ENCODE peak calls at places on chromosomes 11 and 22, in nine cellular contexts. One of them, this sample, is unnamed.
A peak's percentile ranks its signal among the peaks of the same experiment; 100 is the strongest.

GRCh38 chr22:24156146-24156914 is 25.0 kb upstream of the SUSD2 start:
- DNase-seq in transverse colon: peak; percentile 54
- DNase-seq in suprapubic skin: no peak
- DNase-seq in HCT116: no peak
- DNase-seq in sigmoid colon: no peak
- DNase-seq in stomach: peak; percentile 45
- DNase-seq in upper lobe of left lung: no peak
- DNase-seq in HepG2: no peak
- DNase-seq in HL-60: peak; percentile 30
- DNase-seq in this sample: peak; percentile 55

GRCh38 chr11:73856001-73856663 is 20.5 kb downstream of the COA4 start:
- DNase-seq in transverse colon: no peak
- DNase-seq in HCT116: no peak
- DNase-seq in stomach: no peak
- DNase-seq in sigmoid colon: no peak
- DNase-seq in HL-60: no peak
- DNase-seq in upper lobe of left lung: no peak
- DNase-seq in suprapubic skin: no peak
- DNase-seq in HepG2: no peak
- DNase-seq in this sample: no peak

GRCh38 chr22:35648066-35649025 is at the start of gene APOL6:
- DNase-seq in transverse colon: peak; percentile 67
- DNase-seq in HepG2: peak; percentile 76
- DNase-seq in sigmoid colon: peak; percentile 74
- DNase-seq in HCT116: no peak
- DNase-seq in HL-60: no peak
- DNase-seq in upper lobe of left lung: peak; percentile 57
- DNase-seq in stomach: peak; percentile 46
- DNase-seq in suprapubic skin: no peak
- DNase-seq in this sample: peak; percentile 50

GRCh38 chr11:12922418-12922817 is 86.7 kb upstream of the RASSF10 start:
- DNase-seq in sigmoid colon: no peak
- DNase-seq in HCT116: no peak
- DNase-seq in stomach: no peak
- DNase-seq in HepG2: no peak
- DNase-seq in transverse colon: no peak
- DNase-seq in HL-60: no peak
- DNase-seq in upper lobe of left lung: no peak
- DNase-seq in suprapubic skin: no peak
- DNase-seq in this sample: no peak

GRCh38 chr11:62976109-62976508 is 8.7 kb downstream of the SLC22A6 start:
- DNase-seq in stomach: no peak
- DNase-seq in HL-60: no peak
- DNase-seq in transverse colon: no peak
- DNase-seq in sigmoid colon: no peak
- DNase-seq in HepG2: no peak
- DNase-seq in suprapubic skin: no peak
- DNase-seq in HCT116: peak; percentile 31
- DNase-seq in upper lobe of left lung: no peak
- DNase-seq in this sample: no peak

GRCh38 chr22:36546932-36547331 is 18.0 kb upstream of the EIF3D start:
- DNase-seq in HL-60: no peak
- DNase-seq in transverse colon: no peak
- DNase-seq in suprapubic skin: no peak
- DNase-seq in stomach: no peak
- DNase-seq in HCT116: peak; percentile 35
- DNase-seq in HepG2: peak; percentile 9
- DNase-seq in sigmoid colon: no peak
- DNase-seq in upper lobe of left lung: no peak
- DNase-seq in this sample: peak; percentile 15

GRCh38 chr11:1208361-1209261 is 14.3 kb upstream of the MUC5B start:
- DNase-seq in suprapubic skin: peak; percentile 79
- DNase-seq in sigmoid colon: peak; percentile 52
- DNase-seq in HL-60: no peak
- DNase-seq in transverse colon: peak; percentile 4
- DNase-seq in stomach: no peak
- DNase-seq in upper lobe of left lung: no peak
- DNase-seq in HCT116: no peak
- DNase-seq in HepG2: no peak
- DNase-seq in this sample: no peak

GRCh38 chr11:57560146-57560545 is 7.3 kb downstream of the UBE2L6 start:
- DNase-seq in upper lobe of left lung: no peak
- DNase-seq in stomach: no peak
- DNase-seq in sigmoid colon: no peak
- DNase-seq in HL-60: no peak
- DNase-seq in HepG2: no peak
- DNase-seq in suprapubic skin: no peak
- DNase-seq in HCT116: no peak
- DNase-seq in transverse colon: no peak
- DNase-seq in this sample: no peak

DNA sequence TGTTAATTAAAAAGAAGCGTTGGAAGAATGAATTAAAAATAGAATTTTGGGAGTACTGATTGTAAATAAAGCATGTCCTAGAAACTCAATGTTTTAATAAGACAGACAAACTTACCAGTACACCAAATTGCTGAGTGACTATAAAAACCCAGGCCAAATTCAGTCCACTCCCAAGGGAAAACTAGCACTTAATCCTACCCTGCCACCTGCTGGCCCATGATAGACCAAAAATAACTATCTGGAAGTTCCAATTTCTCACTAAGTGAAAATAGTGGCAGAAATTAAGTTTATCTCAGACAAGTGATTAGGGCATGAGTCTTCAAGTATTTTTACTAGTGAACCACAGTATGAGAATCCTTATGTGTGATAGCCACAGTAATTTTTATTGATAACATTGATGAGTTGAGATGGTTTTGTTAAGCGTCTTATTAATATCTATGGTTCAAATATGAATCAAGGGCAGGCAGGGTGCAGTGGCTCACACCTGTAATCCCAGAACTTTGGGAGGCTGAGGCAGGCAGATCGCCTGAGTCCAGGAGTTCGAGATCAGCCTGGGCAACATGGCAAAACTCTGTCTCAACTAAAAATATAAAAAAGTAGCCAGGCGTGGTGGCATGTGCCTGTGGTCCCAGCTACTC is 9.8 kb upstream of the DDX10 start:
- DNase-seq in sigmoid colon: no peak
- DNase-seq in suprapubic skin: no peak
- DNase-seq in HCT116: peak; percentile 54
- DNase-seq in upper lobe of left lung: no peak
- DNase-seq in stomach: peak; percentile 44
- DNase-seq in HepG2: peak; percentile 43
- DNase-seq in HL-60: no peak
- DNase-seq in transverse colon: peak; percentile 47
- DNase-seq in this sample: peak; percentile 47
- TF ChIP-seq CTCF in sigmoid colon: no peak
- TF ChIP-seq CTCF in suprapubic skin: peak; percentile 54
- TF ChIP-seq CTCF in HCT116: peak; percentile 82
- TF ChIP-seq CTCF in upper lobe of left lung: no peak
- TF ChIP-seq CTCF in stomach: peak; percentile 46
- TF ChIP-seq CTCF in HepG2: peak; percentile 73
- TF ChIP-seq CTCF in HL-60: no peak
- TF ChIP-seq CTCF in transverse colon: peak; percentile 52
- TF ChIP-seq CTCF in this sample: peak; percentile 36

GRCh38 chr11:77473801-77474508 is at the start of gene PAK1:
- DNase-seq in HepG2: peak; percentile 54
- DNase-seq in HCT116: peak; percentile 86
- DNase-seq in HL-60: peak; percentile 73
- DNase-seq in upper lobe of left lung: peak; percentile 94
- DNase-seq in sigmoid colon: peak; percentile 93
- DNase-seq in stomach: peak; percentile 95
- DNase-seq in transverse colon: peak; percentile 96
- DNase-seq in suprapubic skin: peak; percentile 89
- DNase-seq in this sample: peak; percentile 49
- TF ChIP-seq POLR2AphosphoS5 in HepG2: no peak
- TF ChIP-seq POLR2AphosphoS5 in HCT116: peak; percentile 37
- TF ChIP-seq POLR2AphosphoS5 in HL-60: no peak
- TF ChIP-seq POLR2AphosphoS5 in upper lobe of left lung: peak; percentile 68
- TF ChIP-seq POLR2AphosphoS5 in sigmoid colon: peak; percentile 32
- TF ChIP-seq POLR2AphosphoS5 in stomach: peak; percentile 56
- TF ChIP-seq POLR2AphosphoS5 in transverse colon: no peak
- TF ChIP-seq POLR2AphosphoS5 in suprapubic skin: peak; percentile 25
- TF ChIP-seq POLR2AphosphoS5 in this sample: no peak

DNA sequence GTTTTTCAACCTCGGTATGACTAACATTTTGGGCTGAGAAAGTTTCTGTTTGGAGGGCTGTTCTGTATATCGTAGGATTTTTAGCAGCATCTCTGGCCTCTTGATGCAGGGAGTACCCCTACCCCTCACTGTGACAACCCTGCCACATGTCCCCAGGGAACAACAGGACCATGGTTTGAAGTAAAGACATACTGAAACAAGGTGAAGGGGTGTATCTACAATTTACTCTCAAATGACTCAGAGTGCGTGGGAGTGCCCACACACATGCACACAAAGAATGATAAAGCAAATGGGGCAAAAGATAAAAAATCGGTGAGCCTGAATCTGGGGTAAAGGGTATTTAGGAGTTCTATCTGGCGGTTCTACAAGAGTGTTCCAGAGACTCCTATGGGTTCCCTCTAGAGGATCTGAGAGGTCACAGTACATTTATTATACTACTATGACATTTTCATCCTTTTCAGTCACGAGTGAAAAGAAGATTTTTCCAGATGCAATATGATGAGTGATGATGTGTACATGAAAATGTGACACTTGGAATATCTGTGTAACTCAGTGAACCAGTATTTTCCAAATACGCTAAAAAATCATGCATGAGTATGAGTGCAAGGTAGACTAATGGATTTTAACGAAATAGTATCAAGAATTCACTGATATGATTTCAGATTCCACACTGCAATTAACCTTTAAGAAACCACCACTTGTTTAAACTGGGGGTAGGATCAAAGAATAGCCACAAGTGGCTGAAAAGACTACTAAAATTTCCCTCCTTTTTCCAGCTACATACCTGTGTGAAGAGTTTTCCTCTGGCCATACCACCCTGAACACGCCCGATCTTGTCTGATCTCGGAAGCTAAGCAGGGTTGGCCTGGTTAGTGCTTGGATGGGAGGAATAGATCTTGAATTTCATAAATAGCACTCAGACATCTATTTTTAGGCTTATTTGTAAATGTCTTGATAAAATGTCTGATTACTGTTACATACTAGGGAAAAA is 56.3 kb upstream of the YPEL1 start:
- DNase-seq in sigmoid colon: no peak
- DNase-seq in transverse colon: no peak
- DNase-seq in stomach: no peak
- DNase-seq in HepG2: no peak
- DNase-seq in HCT116: no peak
- DNase-seq in HL-60: no peak
- DNase-seq in upper lobe of left lung: no peak
- DNase-seq in suprapubic skin: no peak
- DNase-seq in this sample: no peak
- TF ChIP-seq CTCF in sigmoid colon: no peak
- TF ChIP-seq CTCF in transverse colon: no peak
- TF ChIP-seq CTCF in stomach: no peak
- TF ChIP-seq CTCF in HepG2: no peak
- TF ChIP-seq CTCF in HCT116: no peak
- TF ChIP-seq CTCF in HL-60: no peak
- TF ChIP-seq CTCF in upper lobe of left lung: no peak
- TF ChIP-seq CTCF in suprapubic skin: no peak
- TF ChIP-seq CTCF in this sample: no peak

GRCh38 chr11:32829680-32830412 is at the start of gene PRRG4:
- DNase-seq in transverse colon: peak; percentile 87
- DNase-seq in suprapubic skin: no peak
- DNase-seq in stomach: peak; percentile 85
- DNase-seq in HL-60: no peak
- DNase-seq in HCT116: no peak
- DNase-seq in upper lobe of left lung: peak; percentile 90
- DNase-seq in sigmoid colon: peak; percentile 67
- DNase-seq in HepG2: no peak
- DNase-seq in this sample: no peak
- TF ChIP-seq POLR2AphosphoS5 in transverse colon: no peak
- TF ChIP-seq POLR2AphosphoS5 in suprapubic skin: no peak
- TF ChIP-seq POLR2AphosphoS5 in stomach: no peak
- TF ChIP-seq POLR2AphosphoS5 in HL-60: peak; percentile 8
- TF ChIP-seq POLR2AphosphoS5 in HCT116: peak; percentile 83
- TF ChIP-seq POLR2AphosphoS5 in upper lobe of left lung: peak; percentile 63
- TF ChIP-seq POLR2AphosphoS5 in sigmoid colon: no peak
- TF ChIP-seq POLR2AphosphoS5 in HepG2: no peak
- TF ChIP-seq POLR2AphosphoS5 in this sample: no peak

GRCh38 chr22:42591987-42592386 is 22.7 kb downstream of the POLDIP3 start:
- DNase-seq in HepG2: no peak
- DNase-seq in sigmoid colon: no peak
- DNase-seq in suprapubic skin: no peak
- DNase-seq in HL-60: no peak
- DNase-seq in HCT116: no peak
- DNase-seq in upper lobe of left lung: no peak
- DNase-seq in stomach: no peak
- DNase-seq in transverse colon: no peak
- DNase-seq in this sample: no peak

GRCh38 chr22:42596376-42596775 is 18.3 kb downstream of the POLDIP3 start:
- DNase-seq in suprapubic skin: no peak
- DNase-seq in HepG2: no peak
- DNase-seq in HL-60: no peak
- DNase-seq in stomach: no peak
- DNase-seq in sigmoid colon: no peak
- DNase-seq in HCT116: no peak
- DNase-seq in upper lobe of left lung: no peak
- DNase-seq in transverse colon: no peak
- DNase-seq in this sample: no peak

GRCh38 chr22:42595434-42595833 is 19.2 kb downstream of the POLDIP3 start:
- DNase-seq in transverse colon: no peak
- DNase-seq in stomach: no peak
- DNase-seq in suprapubic skin: no peak
- DNase-seq in HepG2: no peak
- DNase-seq in upper lobe of left lung: no peak
- DNase-seq in sigmoid colon: no peak
- DNase-seq in HCT116: no peak
- DNase-seq in HL-60: no peak
- DNase-seq in this sample: no peak

GRCh38 chr22:42601879-42602465 is 12.7 kb downstream of the POLDIP3 start:
- DNase-seq in sigmoid colon: no peak
- DNase-seq in suprapubic skin: no peak
- DNase-seq in upper lobe of left lung: no peak
- DNase-seq in HCT116: no peak
- DNase-seq in transverse colon: no peak
- DNase-seq in HL-60: no peak
- DNase-seq in stomach: no peak
- DNase-seq in HepG2: peak; percentile 73
- DNase-seq in this sample: no peak

DNA sequence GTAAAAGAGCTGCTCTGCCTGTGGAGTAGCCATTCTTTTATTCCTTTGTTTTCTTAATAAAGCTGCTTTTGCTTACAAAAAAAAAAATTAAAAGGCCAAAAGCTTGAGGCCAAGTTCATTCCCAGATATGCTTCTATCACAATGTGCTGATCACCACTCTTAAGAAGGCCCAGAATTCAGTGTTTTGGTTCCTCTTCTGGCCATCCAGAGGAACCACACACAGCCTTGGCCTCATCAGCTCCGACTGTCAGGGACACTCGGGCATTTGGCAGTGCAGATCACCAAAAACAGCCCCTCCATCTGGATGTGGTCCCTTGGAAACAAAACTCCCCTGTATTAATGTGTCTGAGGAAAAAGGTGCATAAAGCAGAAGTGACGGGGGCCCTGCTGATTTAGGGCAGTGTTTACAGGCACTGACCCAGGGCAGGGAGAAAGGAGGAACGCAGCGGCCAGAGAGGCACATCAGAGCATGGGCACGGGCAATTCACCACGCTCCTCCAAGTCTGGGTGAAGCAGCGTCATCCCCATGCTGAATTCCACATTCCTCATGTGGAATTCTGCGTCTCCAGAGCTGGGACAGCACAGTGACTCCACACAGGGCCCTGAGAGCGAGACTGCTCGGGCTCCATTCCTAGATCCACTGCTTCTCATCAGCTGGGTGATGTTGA is 17.7 kb downstream of the POLDIP3 start:
- DNase-seq in upper lobe of left lung: no peak
- DNase-seq in transverse colon: no peak
- DNase-seq in HCT116: no peak
- DNase-seq in suprapubic skin: no peak
- DNase-seq in HL-60: no peak
- DNase-seq in stomach: no peak
- DNase-seq in sigmoid colon: no peak
- DNase-seq in HepG2: no peak
- DNase-seq in this sample: no peak
- TF ChIP-seq CTCF in upper lobe of left lung: no peak
- TF ChIP-seq CTCF in transverse colon: no peak
- TF ChIP-seq CTCF in HCT116: no peak
- TF ChIP-seq CTCF in suprapubic skin: no peak
- TF ChIP-seq CTCF in HL-60: no peak
- TF ChIP-seq CTCF in stomach: no peak
- TF ChIP-seq CTCF in sigmoid colon: no peak
- TF ChIP-seq CTCF in HepG2: no peak
- TF ChIP-seq CTCF in this sample: no peak

This sample was measured in endothelial cell of umbilical vein.